ENCODE peak calls at places on chromosomes 16 and 17, in six cellular contexts. Q, N, J, A, Y and G are unnamed samples.
A peak's percentile ranks its signal among the peaks of the same experiment; 100 is the strongest.

GRCh38 chr17:2237960-2238359 is 65.6 kb downstream of the SMG6 start:
- DNase-seq in Q (no peak), N (no peak), J (no peak), A (no peak), Y (no peak), G (no peak)

GRCh38 chr17:44781553-44782348 is 23.0 kb downstream of the ADAM11 start:
- DNase-seq in Q (no peak), N (no peak), J (peak; percentile 58), A (no peak), Y (no peak), G (no peak)

GRCh38 chr16:84088695-84089395 is 27.9 kb downstream of the MBTPS1 start:
- DNase-seq in Q (no peak), N (peak; percentile 4), J (peak; percentile 19), A (no peak), Y (no peak), G (no peak)

GRCh38 chr16:75288596-75289120 is 37.2 kb upstream of the BCAR1 start:
- DNase-seq in Q (no peak), N (no peak), J (no peak), A (no peak), Y (no peak), G (no peak)

GRCh38 chr16:80039777-80040176 is 439.2 kb upstream of the MAF start:
- DNase-seq in Q (no peak), N (no peak), J (no peak), A (no peak), Y (no peak), G (no peak)

GRCh38 chr17:77817953-77818352 is 140.6 kb upstream of the TNRC6C start:
- DNase-seq in Q (no peak), N (no peak), J (no peak), A (no peak), Y (no peak), G (no peak)

GRCh38 chr16:23508589-23509440 is 1.5 kb downstream of the GGA2 start:
- DNase-seq in Q (peak; percentile 54), N (peak; percentile 46), J (peak; percentile 84), A (no peak), Y (no peak), G (no peak)

GRCh38 chr17:63451150-63451549 is 5.0 kb upstream of the CYB561 start:
- DNase-seq in Q (no peak), N (no peak), J (no peak), A (no peak), Y (no peak), G (no peak)

GRCh38 chr17:81481011-81481799 is 31.4 kb downstream of the ACTG1 start:
- DNase-seq in Q (peak; percentile 70), N (no peak), J (peak; percentile 58), A (peak; percentile 46), Y (no peak), G (peak; percentile 70)

GRCh38 chr16:89300976-89301360 is 83.5 kb downstream of the ZNF778 start:
- DNase-seq in Q (no peak), N (no peak), J (no peak), A (no peak), Y (no peak), G (no peak)

GRCh38 chr16:50102046-50102756 is 36.4 kb downstream of the HEATR3 start:
- DNase-seq in Q (no peak), N (peak; percentile 62), J (no peak), A (peak; percentile 86), Y (no peak), G (no peak)

GRCh38 chr16:85265161-85265784 is 153.0 kb upstream of the CIBAR2 start:
- DNase-seq in Q (no peak), N (no peak), J (no peak), A (no peak), Y (no peak), G (no peak)

GRCh38 chr16:79589495-79590134 is 10.9 kb downstream of the MAF start:
- DNase-seq in Q (peak; percentile 54), N (no peak), J (no peak), A (no peak), Y (no peak), G (no peak)

GRCh38 chr17:2057714-2058520 is 3.0 kb downstream of the HIC1 start:
- DNase-seq in Q (peak; percentile 70), N (peak; percentile 30), J (peak; percentile 59), A (peak; percentile 49), Y (no peak), G (no peak)

GRCh38 chr17:74340470-74341023 is 14.5 kb downstream of the KIF19 start:
- DNase-seq in Q (no peak), N (no peak), J (no peak), A (no peak), Y (no peak), G (no peak)

GRCh38 chr16:22641030-22641671 is 130.5 kb downstream of the NPIPB5 start:
- DNase-seq in Q (peak; percentile 69), N (peak; percentile 19), J (peak; percentile 50), A (peak; percentile 49), Y (no peak), G (peak; percentile 38)

GRCh38 chr16:88894681-88895300 is 28.3 kb upstream of the PABPN1L start:
- DNase-seq in Q (no peak), N (no peak), J (no peak), A (no peak), Y (no peak), G (no peak)

GRCh38 chr17:67246648-67247415 is 1.8 kb upstream of the HELZ start:
- DNase-seq in Q (peak; percentile 63), N (peak; percentile 67), J (peak; percentile 96), A (peak; percentile 60), Y (peak; percentile 93), G (no peak)

GRCh38 chr17:37089998-37090397 is 141.2 kb downstream of the AATF start:
- DNase-seq in Q (no peak), N (peak; percentile 50), J (no peak), A (no peak), Y (no peak), G (no peak)

GRCh38 chr17:42342242-42343008 is 45.8 kb downstream of the STAT3 start:
- DNase-seq in Q (no peak), N (peak; percentile 81), J (no peak), A (peak; percentile 71), Y (no peak), G (no peak)

GRCh38 chr17:33506889-33507650 is 214.0 kb upstream of the ASIC2 start:
- DNase-seq in Q (no peak), N (peak; percentile 87), J (peak; percentile 41), A (no peak), Y (no peak), G (no peak)

GRCh38 chr16:65121870-65122723 is at the start of gene CDH11:
- DNase-seq in Q (peak; percentile 81), N (peak; percentile 92), J (peak; percentile 81), A (peak; percentile 82), Y (no peak), G (peak; percentile 88)

GRCh38 chr17:76383645-76384221 is 676 bp upstream of the SPHK1 start:
- DNase-seq in Q (peak; percentile 78), N (peak; percentile 84), J (peak; percentile 78), A (peak; percentile 53), Y (peak; percentile 53), G (peak; percentile 63)

GRCh38 chr17:40608061-40608581 is 39.5 kb downstream of the SMARCE1 start:
- DNase-seq in Q (no peak), N (no peak), J (no peak), A (no peak), Y (no peak), G (no peak)

GRCh38 chr17:9266031-9266680 is 244.8 kb downstream of the NTN1 start:
- DNase-seq in Q (no peak), N (no peak), J (peak; percentile 39), A (no peak), Y (peak; percentile 45), G (no peak)

GRCh38 chr16:77807-78443 is at the start of gene MPG:
- DNase-seq in Q (peak; percentile 87), N (peak; percentile 83), J (peak; percentile 76), A (peak; percentile 72), Y (peak; percentile 72), G (peak; percentile 52)

GRCh38 chr17:48830840-48831548 is at the start of gene CALCOCO2:
- DNase-seq in Q (peak; percentile 87), N (peak; percentile 94), J (peak; percentile 92), A (peak; percentile 89), Y (peak; percentile 98), G (peak; percentile 85)

GRCh38 chr17:65627892-65628622 is 66.6 kb upstream of the AXIN2 start:
- DNase-seq in Q (no peak), N (peak; percentile 87), J (no peak), A (peak; percentile 92), Y (peak; percentile 4), G (no peak)
- H3K4me3 ChIP-seq in Q (no peak overlapping the region), N (no peak overlapping the region), J (no peak overlapping the region), A (no peak overlapping the region), Y (no peak overlapping the region), G (no peak overlapping the region)

GRCh38 chr17:38606646-38607611 is 1.2 kb upstream of the SRCIN1 start:
- DNase-seq in Q (no peak), N (no peak), J (peak; percentile 30), A (no peak), Y (no peak), G (no peak)
- H2AK5ac ChIP-seq in Q (peak overlapping the region; percentile 78), N (no peak overlapping the region), J (no peak overlapping the region), A (no peak overlapping the region), Y (no peak overlapping the region), G (peak overlapping the region; percentile 94)

GRCh38 chr17:35368086-35368824 is 5.2 kb downstream of the SLFN11 start:
- DNase-seq in Q (no peak), N (no peak), J (peak; percentile 16), A (peak; percentile 22), Y (no peak), G (no peak)
- H3K9ac ChIP-seq in Q (no peak overlapping the region), N (no peak overlapping the region), J (no peak overlapping the region), A (no peak overlapping the region), Y (no peak overlapping the region), G (no peak overlapping the region)

GRCh38 chr16:46759309-46759708 is 11.2 kb upstream of the MYLK3 start:
- DNase-seq in Q (no peak), N (no peak), J (no peak), A (no peak), Y (no peak), G (no peak)
- H3K4me3 ChIP-seq in Q (no peak overlapping the region), N (no peak overlapping the region), J (no peak overlapping the region), A (no peak overlapping the region), Y (no peak overlapping the region), G (no peak overlapping the region)